ENCODE peak calls at places on chromosome 4, in nine cellular contexts. One of them, this sample, is unnamed.

GRCh38 chr4:149997881-149998421 is 80.3 kb upstream of the DCLK2 start:
- DNase-seq in left colon: peak
- DNase-seq in lower lobe of right lung: no peak
- DNase-seq in stimulated activated CD4-positive, alpha-beta T cell treated with anti-CD3 and anti-CD28 coated beads, Interleukin-2, amount 100 ng/mL, for 48 hours: no peak
- DNase-seq in left ventricle myocardium inferior: no peak
- DNase-seq in neuronal stem cell: no peak
- DNase-seq in lower leg skin: no peak
- DNase-seq in amygdala: no peak
- DNase-seq in heart right ventricle: no peak
- DNase-seq in this sample: no peak

GRCh38 chr4:175176710-175177109 is 258.6 kb downstream of the ADAM29 start:
- DNase-seq in neuronal stem cell: no peak
- DNase-seq in heart right ventricle: no peak
- DNase-seq in left ventricle myocardium inferior: no peak
- DNase-seq in left colon: no peak
- DNase-seq in amygdala: no peak
- DNase-seq in stimulated activated CD4-positive, alpha-beta T cell treated with anti-CD3 and anti-CD28 coated beads, Interleukin-2, amount 100 ng/mL, for 48 hours: no peak
- DNase-seq in lower lobe of right lung: no peak
- DNase-seq in lower leg skin: no peak
- DNase-seq in this sample: no peak

GRCh38 chr4:56227301-56227835 is 159.9 kb downstream of the AASDH start:
- DNase-seq in left colon: no peak
- DNase-seq in left ventricle myocardium inferior: no peak
- DNase-seq in lower lobe of right lung: no peak
- DNase-seq in stimulated activated CD4-positive, alpha-beta T cell treated with anti-CD3 and anti-CD28 coated beads, Interleukin-2, amount 100 ng/mL, for 48 hours: no peak
- DNase-seq in heart right ventricle: no peak
- DNase-seq in neuronal stem cell: no peak
- DNase-seq in amygdala: no peak
- DNase-seq in lower leg skin: no peak
- DNase-seq in this sample: no peak

GRCh38 chr4:75643651-75644050 is 13.3 kb upstream of the CDKL2 start:
- DNase-seq in left colon: no peak
- DNase-seq in amygdala: no peak
- DNase-seq in left ventricle myocardium inferior: no peak
- DNase-seq in heart right ventricle: no peak
- DNase-seq in lower leg skin: no peak
- DNase-seq in neuronal stem cell: no peak
- DNase-seq in lower lobe of right lung: no peak
- DNase-seq in stimulated activated CD4-positive, alpha-beta T cell treated with anti-CD3 and anti-CD28 coated beads, Interleukin-2, amount 100 ng/mL, for 48 hours: no peak
- DNase-seq in this sample: peak

GRCh38 chr4:177596035-177596434 is 153.8 kb upstream of the AGA start:
- DNase-seq in stimulated activated CD4-positive, alpha-beta T cell treated with anti-CD3 and anti-CD28 coated beads, Interleukin-2, amount 100 ng/mL, for 48 hours: peak
- DNase-seq in amygdala: no peak
- DNase-seq in neuronal stem cell: no peak
- DNase-seq in left colon: no peak
- DNase-seq in left ventricle myocardium inferior: no peak
- DNase-seq in heart right ventricle: no peak
- DNase-seq in lower lobe of right lung: no peak
- DNase-seq in lower leg skin: peak
- DNase-seq in this sample: peak

GRCh38 chr4:121145430-121145829 is 18.7 kb downstream of the TNIP3 start:
- DNase-seq in lower lobe of right lung: no peak
- DNase-seq in lower leg skin: no peak
- DNase-seq in heart right ventricle: no peak
- DNase-seq in stimulated activated CD4-positive, alpha-beta T cell treated with anti-CD3 and anti-CD28 coated beads, Interleukin-2, amount 100 ng/mL, for 48 hours: no peak
- DNase-seq in left colon: no peak
- DNase-seq in neuronal stem cell: no peak
- DNase-seq in left ventricle myocardium inferior: no peak
- DNase-seq in amygdala: no peak
- DNase-seq in this sample: no peak

GRCh38 chr4:108051343-108051742 is 61.7 kb downstream of the HADH start:
- DNase-seq in left ventricle myocardium inferior: no peak
- DNase-seq in lower leg skin: no peak
- DNase-seq in lower lobe of right lung: no peak
- DNase-seq in amygdala: no peak
- DNase-seq in stimulated activated CD4-positive, alpha-beta T cell treated with anti-CD3 and anti-CD28 coated beads, Interleukin-2, amount 100 ng/mL, for 48 hours: no peak
- DNase-seq in neuronal stem cell: no peak
- DNase-seq in heart right ventricle: no peak
- DNase-seq in left colon: no peak
- DNase-seq in this sample: no peak

GRCh38 chr4:26459756-26460530 is 30.3 kb downstream of the CCKAR start:
- DNase-seq in neuronal stem cell: no peak
- DNase-seq in left ventricle myocardium inferior: no peak
- DNase-seq in lower lobe of right lung: no peak
- DNase-seq in amygdala: no peak
- DNase-seq in lower leg skin: no peak
- DNase-seq in left colon: no peak
- DNase-seq in heart right ventricle: no peak
- DNase-seq in stimulated activated CD4-positive, alpha-beta T cell treated with anti-CD3 and anti-CD28 coated beads, Interleukin-2, amount 100 ng/mL, for 48 hours: no peak
- DNase-seq in this sample: peak

GRCh38 chr4:113975578-113975977 is 3.9 kb downstream of the ARSJ start:
- DNase-seq in amygdala: no peak
- DNase-seq in left ventricle myocardium inferior: no peak
- DNase-seq in neuronal stem cell: no peak
- DNase-seq in lower leg skin: no peak
- DNase-seq in lower lobe of right lung: no peak
- DNase-seq in stimulated activated CD4-positive, alpha-beta T cell treated with anti-CD3 and anti-CD28 coated beads, Interleukin-2, amount 100 ng/mL, for 48 hours: no peak
- DNase-seq in left colon: no peak
- DNase-seq in heart right ventricle: no peak
- DNase-seq in this sample: no peak

This sample was measured in AG10803.